ENCODE peak calls at places on chromosomes 12 and 14, in seven cellular contexts. L is cardiac fibroblast; W is SJSA1; Q is central memory CD4-positive, alpha-beta T cell; M is neural crest cell; V is omental fat pad; N is renal cortical epithelial cell. G is an unnamed sample.

GRCh38 chr12:57759360-57759980 is 4.6 kb downstream of the MARCHF9 start:
- DNase-seq in L (no peak), N (peak; percentile 36), M (no peak), Q (peak; percentile 47), W (no peak), V (no peak), G (no peak)

GRCh38 chr14:81436296-81437138 is 36.4 kb upstream of the STON2 start:
- DNase-seq in L (peak; percentile 42), N (peak; percentile 35), V (no peak), Q (peak; percentile 11), M (peak; percentile 75), W (peak; percentile 42), G (peak; percentile 53)

GRCh38 chr12:46133751-46134150 is 135.1 kb downstream of the SLC38A1 start:
- DNase-seq in L (peak; percentile 16), V (no peak), Q (no peak), W (no peak), M (no peak), N (peak; percentile 72), G (no peak)

GRCh38 chr14:68630081-68630571 is 162.7 kb downstream of the ZFP36L1 start:
- DNase-seq in L (no peak), M (no peak), V (no peak), W (no peak), Q (no peak), N (peak; percentile 42), G (no peak)

GRCh38 chr12:12156116-12156515 is 85.4 kb downstream of the BCL2L14 start:
- DNase-seq in W (no peak), N (no peak), L (no peak), V (no peak), Q (no peak), M (no peak), G (no peak)

GRCh38 chr14:52551696-52552062 is 626 bp downstream of the TXNDC16 start:
- DNase-seq in M (no peak), N (peak; percentile 54), Q (peak; percentile 21), W (no peak), L (peak; percentile 41), V (no peak), G (no peak)

GRCh38 chr14:54126947-54127346 is 170.3 kb upstream of the BMP4 start:
- DNase-seq in N (no peak), L (no peak), W (no peak), V (no peak), Q (no peak), M (no peak), G (no peak)

GRCh38 chr12:54522213-54522612 is 24.7 kb downstream of the NCKAP1L start:
- DNase-seq in M (no peak), L (peak; percentile 46), W (no peak), Q (no peak), V (no peak), N (peak; percentile 5), G (no peak)

GRCh38 chr12:108101605-108102175 is 27.4 kb upstream of the WSCD2 start:
- DNase-seq in Q (no peak), M (no peak), W (no peak), N (no peak), L (no peak), V (no peak), G (no peak)